ENCODE peak calls at places on chromosome 7, in seven cellular contexts. A is kidney; N is CD8-positive, alpha-beta T cell; G is mesenchymal stem cell; U is A549; L is transverse colon; F is iPS DF 6.9. K is an unnamed sample.

GRCh38 chr7:99008921-99009530 is 130.7 kb downstream of the TRRAP start:
- DNase-seq in L (no peak), F (no peak), A (no peak), N (no peak), U (no peak), G (no peak), K (no peak)

GRCh38 chr7:3955751-3956696 is 655.0 kb downstream of the SDK1 start:
- DNase-seq in F (no peak), L (peak; percentile 14), A (no peak), N (no peak), U (peak; percentile 11), G (peak; percentile 85), K (peak; percentile 55)

GRCh38 chr7:16921644-16922257 is 40.0 kb upstream of the AGR3 start:
- DNase-seq in L (no peak), A (no peak), G (no peak), F (no peak), N (no peak), U (peak; percentile 82), K (no peak)

GRCh38 chr7:47253650-47254080 is 328.2 kb downstream of the TNS3 start:
- DNase-seq in L (peak; percentile 28), N (no peak), G (peak; percentile 93), U (peak; percentile 63), F (no peak), A (peak; percentile 84), K (peak; percentile 20)

GRCh38 chr7:117612637-117613036 is 132.8 kb downstream of the CFTR start:
- DNase-seq in U (no peak), L (no peak), A (no peak), G (no peak), F (no peak), N (no peak), K (no peak)

GRCh38 chr7:90738249-90738648 is 142.1 kb downstream of the CDK14 start:
- DNase-seq in A (no peak), N (no peak), G (no peak), F (no peak), L (no peak), U (no peak), K (no peak)

GRCh38 chr7:31633894-31634494 is 53.0 kb upstream of the PPP1R17 start:
- DNase-seq in U (peak; percentile 69), A (no peak), G (peak; percentile 49), N (no peak), F (peak; percentile 50), L (peak; percentile 62), K (no peak)

GRCh38 chr7:128919881-128920789 is 9.6 kb upstream of the KCP start:
- DNase-seq in A (no peak), L (no peak), G (no peak), N (no peak), F (no peak), U (no peak), K (peak; percentile 30)

GRCh38 chr7:38709123-38709522 is 78.0 kb upstream of the AMPH start:
- DNase-seq in F (no peak), N (no peak), L (no peak), G (no peak), U (no peak), A (no peak), K (no peak)

GRCh38 chr7:19538036-19538435 is 170.8 kb downstream of the POLR1F start:
- DNase-seq in A (no peak), G (peak; percentile 27), F (no peak), L (no peak), U (no peak), N (no peak), K (no peak)

GRCh38 chr7:31020652-31021051 is 31.5 kb upstream of the ADCYAP1R1 start:
- DNase-seq in F (no peak), A (no peak), N (no peak), U (no peak), G (no peak), L (no peak), K (no peak)

GRCh38 chr7:156833311-156833710 is 59.7 kb downstream of the LMBR1 start:
- DNase-seq in A (no peak), N (no peak), U (no peak), F (no peak), L (no peak), G (no peak), K (no peak)

GRCh38 chr7:148852272-148852671 is 31.8 kb downstream of the EZH2 start:
- DNase-seq in L (no peak), A (no peak), G (no peak), F (no peak), U (no peak), N (no peak), K (no peak)

GRCh38 chr7:101636822-101637623 is 7.9 kb upstream of the MYL10 start:
- DNase-seq in N (no peak), F (no peak), U (no peak), L (no peak), G (no peak), A (no peak), K (no peak)

GRCh38 chr7:96636342-96636865 is 73.2 kb downstream of the SEM1 start:
- DNase-seq in A (no peak), F (no peak), L (no peak), U (no peak), N (no peak), G (no peak), K (no peak)

GRCh38 chr7:48094861-48095293 is 5.8 kb downstream of the UPP1 start:
- DNase-seq in G (peak; percentile 58), U (no peak), N (no peak), A (no peak), F (no peak), L (no peak), K (no peak)

GRCh38 chr7:121624922-121625321 is 228.8 kb upstream of the FAM3C start:
- DNase-seq in F (no peak), A (no peak), L (no peak), N (no peak), U (no peak), G (no peak), K (no peak)

GRCh38 chr7:2986561-2986960 is 57.1 kb downstream of the CARD11 start:
- DNase-seq in G (no peak), N (no peak), L (no peak), F (no peak), U (no peak), A (peak; percentile 31), K (peak; percentile 39)

GRCh38 chr7:130441408-130441854 is 615 bp upstream of the CEP41 start:
- DNase-seq in G (no peak), U (peak; percentile 29), F (peak; percentile 47), A (no peak), L (no peak), N (no peak), K (no peak)

GRCh38 chr7:142412551-142413193 is 154.8 kb upstream of the PRSS58 start:
- DNase-seq in F (peak; percentile 77), L (no peak), U (peak; percentile 73), N (peak; percentile 26), G (peak; percentile 68), A (no peak), K (no peak)

GRCh38 chr7:101232141-101232821 is 5.3 kb downstream of the CLDN15 start:
- DNase-seq in N (no peak), U (no peak), A (peak; percentile 87), F (no peak), G (no peak), L (peak; percentile 88), K (peak; percentile 91)

GRCh38 chr7:22207724-22208225 is 149.2 kb downstream of the RAPGEF5 start:
- DNase-seq in F (no peak), N (no peak), G (no peak), U (no peak), L (no peak), A (no peak), K (no peak)

GRCh38 chr7:22210355-22210754 is 146.6 kb downstream of the RAPGEF5 start:
- DNase-seq in L (no peak), G (no peak), F (no peak), U (no peak), A (no peak), N (no peak), K (no peak)

GRCh38 chr7:22205631-22206030 is 151.3 kb downstream of the RAPGEF5 start:
- DNase-seq in F (no peak), G (no peak), U (no peak), L (no peak), A (no peak), N (no peak), K (no peak)

GRCh38 chr7:22204312-22204711 is 152.6 kb downstream of the RAPGEF5 start:
- DNase-seq in N (no peak), G (no peak), A (no peak), F (no peak), U (no peak), L (no peak), K (no peak)

DNA sequence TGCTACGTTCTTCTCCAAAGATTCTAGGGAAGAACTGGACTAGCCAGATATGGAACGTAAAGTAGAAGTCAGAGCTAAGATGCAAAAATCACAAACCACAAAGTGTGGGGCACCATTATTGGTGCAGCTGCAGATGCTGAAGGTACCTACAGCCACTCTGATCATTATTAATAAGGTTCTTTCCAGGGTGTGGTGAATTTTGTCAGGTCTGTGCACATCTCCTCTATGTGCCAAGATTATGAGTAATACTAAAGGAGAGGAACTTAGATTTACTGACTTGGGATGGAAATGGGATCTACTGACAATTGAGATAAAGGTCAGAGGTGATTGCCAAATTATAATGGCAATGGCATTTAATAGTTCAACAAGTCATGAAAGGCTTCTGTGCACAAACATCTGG is 148.1 kb downstream of the RAPGEF5 start:
- DNase-seq in L (no peak), U (no peak), G (no peak), A (no peak), N (no peak), F (no peak), K (no peak)
- H3K27ac ChIP-seq in L (no peak overlapping the region), U (no peak overlapping the region), G (no peak overlapping the region), A (no peak overlapping the region), N (no peak overlapping the region), F (no peak overlapping the region), K (no peak overlapping the region)

GRCh38 chr7:104955276-104955675 is 58.7 kb upstream of the KMT2E start:
- DNase-seq in N (no peak), L (no peak), G (peak; percentile 48), U (no peak), F (no peak), A (no peak), K (no peak)
- H3K9me3 ChIP-seq in N (no peaks in the 10 kb centered on the region), L (no peaks in the 10 kb centered on the region), G (no peaks in the 10 kb centered on the region), U (no peaks in the 10 kb centered on the region), F (no peaks in the 10 kb centered on the region), A (no peaks in the 10 kb centered on the region), K (no peaks in the 10 kb centered on the region)

GRCh38 chr7:94055963-94056362 is 51.8 kb upstream of the BET1 start:
- DNase-seq in F (no peak), G (no peak), U (no peak), A (no peak), L (no peak), N (no peak), K (no peak)

GRCh38 chr7:94060772-94061171 is 56.6 kb upstream of the BET1 start:
- DNase-seq in L (no peak), G (peak; percentile 88), U (no peak), F (no peak), N (no peak), A (no peak), K (no peak)

GRCh38 chr7:94059747-94060146 is 55.6 kb upstream of the BET1 start:
- DNase-seq in A (no peak), L (no peak), F (no peak), U (no peak), G (peak; percentile 98), N (no peak), K (no peak)

GRCh38 chr7:94056796-94057207 is 52.6 kb upstream of the BET1 start:
- DNase-seq in G (peak; percentile 94), A (no peak), N (no peak), U (peak; percentile 42), F (no peak), L (no peak), K (no peak)

GRCh38 chr7:94057955-94058354 is 53.8 kb upstream of the BET1 start:
- DNase-seq in U (no peak), L (no peak), A (no peak), F (no peak), N (no peak), G (no peak), K (no peak)
- H3K27ac ChIP-seq in U (no peak overlapping the region), L (no peak overlapping the region), A (no peak overlapping the region), F (no peak overlapping the region), N (no peak overlapping the region), G (peak overlapping the region; percentile 76), K (no peak overlapping the region)

GRCh38 chr7:158264881-158265742 is 322.5 kb downstream of the PTPRN2 start:
- DNase-seq in G (no peak), U (no peak), N (no peak), L (no peak), A (peak; percentile 49), F (no peak), K (peak; percentile 40)
- H3K9me3 ChIP-seq in G (peaks cover 4% of the 10 kb centered on the region), U (peaks cover 5% of the 10 kb centered on the region), N (no peaks in the 10 kb centered on the region), L (no peaks in the 10 kb centered on the region), A (no peaks in the 10 kb centered on the region), F (peaks cover 33% of the 10 kb centered on the region), K (no peaks in the 10 kb centered on the region)